ENCODE peak calls at places on chromosomes 12 and 14, in seven cellular contexts. M, H, T, B, A, V and D are unnamed samples.

GRCh38 chr14:93999573-93999972 is 2.5 kb downstream of the CCDC197 start:
- DNase-seq in M (no peak), H (no peak), T (no peak), B (no peak), A (no peak), V (no peak), D (no peak)

GRCh38 chr12:82473111-82473754 is 114.9 kb downstream of the METTL25 start:
- DNase-seq in M (no peak), H (no peak), T (no peak), B (no peak), A (no peak), V (no peak), D (no peak)

GRCh38 chr12:70918321-70918720 is 2.2 kb downstream of the PTPRR start:
- DNase-seq in M (no peak), H (no peak), T (no peak), B (no peak), A (no peak), V (no peak), D (no peak)

GRCh38 chr12:89350260-89350659 is 2.0 kb downstream of the DUSP6 start:
- DNase-seq in M (no peak), H (no peak), T (no peak), B (no peak), A (no peak), V (no peak), D (no peak)

GRCh38 chr14:96082420-96083300 is 43.5 kb downstream of the C14orf132 start:
- DNase-seq in M (no peak), H (no peak), T (peak), B (no peak), A (no peak), V (no peak), D (no peak)

GRCh38 chr12:16359512-16360491 is 12.4 kb downstream of the MGST1 start:
- DNase-seq in M (no peak), H (peak), T (peak), B (peak), A (no peak), V (no peak), D (no peak)

GRCh38 chr14:104150201-104151027 is 12.0 kb downstream of the KIF26A start:
- DNase-seq in M (no peak), H (no peak), T (no peak), B (no peak), A (no peak), V (no peak), D (no peak)

GRCh38 chr12:77979597-77980250 is 149.0 kb downstream of the NAV3 start:
- DNase-seq in M (no peak), H (no peak), T (no peak), B (peak), A (no peak), V (no peak), D (no peak)

GRCh38 chr12:19402743-19403400 is 36.4 kb upstream of the AEBP2 start:
- DNase-seq in M (no peak), H (peak), T (peak), B (peak), A (no peak), V (no peak), D (no peak)

GRCh38 chr12:111757361-111758119 is 9.2 kb upstream of the ALDH2 start:
- DNase-seq in M (no peak), H (peak), T (peak), B (peak), A (no peak), V (no peak), D (peak)

GRCh38 chr14:93025055-93025454 is 90.7 kb downstream of the ITPK1 start:
- DNase-seq in M (no peak), H (no peak), T (no peak), B (no peak), A (no peak), V (no peak), D (no peak)

GRCh38 chr14:59251811-59252771 is 63.6 kb downstream of the DAAM1 start:
- DNase-seq in M (no peak), H (peak), T (no peak), B (peak), A (no peak), V (no peak), D (peak)

GRCh38 chr12:80655751-80656150 is 51.7 kb upstream of the MYF6 start:
- DNase-seq in M (no peak), H (peak), T (no peak), B (no peak), A (no peak), V (no peak), D (no peak)

GRCh38 chr12:21336656-21337055 is 1.9 kb upstream of the SLCO1A2 start:
- DNase-seq in M (no peak), H (no peak), T (no peak), B (no peak), A (no peak), V (no peak), D (no peak)

GRCh38 chr14:101503431-101504095 is 57.7 kb upstream of the DIO3 start:
- DNase-seq in M (no peak), H (no peak), T (peak), B (no peak), A (no peak), V (no peak), D (no peak)

GRCh38 chr12:2198088-2198501 is 145.3 kb downstream of the CACNA1C start:
- DNase-seq in M (no peak), H (peak), T (no peak), B (peak), A (no peak), V (no peak), D (peak)

GRCh38 chr12:4119157-4119761 is 154.3 kb upstream of the CCND2 start:
- DNase-seq in M (peak), H (no peak), T (no peak), B (no peak), A (peak), V (peak), D (no peak)

GRCh38 chr14:86321151-86321550 is 791.2 kb downstream of the FLRT2 start:
- DNase-seq in M (no peak), H (no peak), T (no peak), B (no peak), A (no peak), V (no peak), D (no peak)

GRCh38 chr12:89235189-89235993 is 116.9 kb downstream of the DUSP6 start:
- DNase-seq in M (no peak), H (no peak), T (no peak), B (no peak), A (peak), V (no peak), D (no peak)

GRCh38 chr12:88144546-88145468 is 2.7 kb downstream of the TMTC3 start:
- DNase-seq in M (no peak), H (no peak), T (no peak), B (no peak), A (no peak), V (no peak), D (no peak)

GRCh38 chr14:23121401-23121800 is 2.3 kb upstream of the CEBPE start:
- DNase-seq in M (no peak), H (peak), T (no peak), B (peak), A (peak), V (peak), D (peak)

GRCh38 chr14:76985540-76986260 is 42.8 kb downstream of the IRF2BPL start:
- DNase-seq in M (no peak), H (peak), T (no peak), B (peak), A (no peak), V (no peak), D (no peak)

GRCh38 chr12:121749267-121749666 is 36.7 kb downstream of the TMEM120B start:
- DNase-seq in M (no peak), H (no peak), T (no peak), B (no peak), A (no peak), V (no peak), D (no peak)

GRCh38 chr12:6839482-6840201 is 1.1 kb upstream of the GNB3 start:
- DNase-seq in M (peak), H (no peak), T (no peak), B (no peak), A (no peak), V (no peak), D (no peak)

GRCh38 chr14:20468773-20469241 is 399 bp upstream of the PNP start:
- DNase-seq in M (no peak), H (peak), T (peak), B (no peak), A (no peak), V (no peak), D (peak)

GRCh38 chr14:76510255-76510654 is 134.3 kb downstream of the ESRRB start:
- DNase-seq in M (no peak), H (no peak), T (no peak), B (no peak), A (no peak), V (no peak), D (no peak)

GRCh38 chr14:68748691-68749090 is 44.2 kb downstream of the ZFP36L1 start:
- DNase-seq in M (no peak), H (peak), T (no peak), B (no peak), A (no peak), V (no peak), D (no peak)

GRCh38 chr14:36493761-36494160 is 26.3 kb downstream of the NKX2-1 start:
- DNase-seq in M (no peak), H (no peak), T (no peak), B (no peak), A (no peak), V (no peak), D (no peak)

GRCh38 chr14:67815573-67816235 is 686 bp downstream of the ZFYVE26 start:
- DNase-seq in M (no peak), H (peak), T (no peak), B (peak), A (peak), V (no peak), D (peak)

GRCh38 chr14:101963611-101964296 is 619 bp upstream of the DYNC1H1 start:
- DNase-seq in M (no peak), H (no peak), T (no peak), B (no peak), A (no peak), V (no peak), D (no peak)

GRCh38 chr12:124242529-124243065 is 52.3 kb upstream of the RFLNA start:
- DNase-seq in M (no peak), H (no peak), T (no peak), B (no peak), A (no peak), V (no peak), D (no peak)

GRCh38 chr14:35525695-35526094 is 8.3 kb upstream of the INSM2 start:
- DNase-seq in M (no peak), H (no peak), T (no peak), B (no peak), A (no peak), V (no peak), D (no peak)

GRCh38 chr12:57456145-57456700 is 1.1 kb downstream of the INHBE start:
- DNase-seq in M (no peak), H (peak), T (no peak), B (peak), A (peak), V (no peak), D (no peak)

GRCh38 chr14:90276627-90277367 is 20.4 kb downstream of the PSMC1 start:
- DNase-seq in M (no peak), H (peak), T (peak), B (no peak), A (no peak), V (no peak), D (peak)

GRCh38 chr14:30982583-30982982 is 42.9 kb upstream of the AP4S1 start:
- DNase-seq in M (no peak), H (no peak), T (no peak), B (no peak), A (no peak), V (no peak), D (no peak)

GRCh38 chr14:96960598-96961116 is 163.5 kb downstream of the VRK1 start:
- DNase-seq in M (no peak), H (no peak), T (no peak), B (peak), A (no peak), V (no peak), D (no peak)

GRCh38 chr14:102986810-102987579 is 64.5 kb downstream of the AMN start:
- DNase-seq in M (no peak), H (no peak), T (no peak), B (no peak), A (no peak), V (no peak), D (no peak)

GRCh38 chr12:54051916-54052744 is 1.5 kb upstream of the HOXC4 start:
- DNase-seq in M (no peak), H (peak), T (no peak), B (peak), A (no peak), V (no peak), D (no peak)

GRCh38 chr14:103298620-103299019 is 35.4 kb upstream of the EIF5 start:
- DNase-seq in M (no peak), H (no peak), T (no peak), B (no peak), A (no peak), V (no peak), D (no peak)

GRCh38 chr12:78241472-78241871 is 410.8 kb downstream of the NAV3 start:
- DNase-seq in M (no peak), H (no peak), T (no peak), B (no peak), A (no peak), V (no peak), D (no peak)